ENCODE peak calls at places on chromosomes 7 and 10, in five cellular contexts. A, P, O, Y and Z are unnamed samples.

GRCh38 chr10:3197354-3198003 is 24.9 kb upstream of the PITRM1 start:
- DNase-seq in A (peak; percentile 86), P (peak; percentile 36), O (peak; percentile 78), Y (peak; percentile 91), Z (peak; percentile 34)

GRCh38 chr10:57979986-57980385 is 287.7 kb downstream of the IPMK start:
- DNase-seq in A (no peak), P (no peak), O (no peak), Y (no peak), Z (no peak)

GRCh38 chr10:103838095-103838395 is 17.3 kb downstream of the SH3PXD2A start:
- DNase-seq in A (no peak), P (no peak), O (no peak), Y (no peak), Z (no peak)

GRCh38 chr10:71632200-71632820 is 87.3 kb downstream of the C10orf105 start:
- DNase-seq in A (no peak), P (no peak), O (no peak), Y (no peak), Z (peak; percentile 13)

GRCh38 chr10:63217120-63217605 is 84.0 kb downstream of the NRBF2 start:
- DNase-seq in A (peak; percentile 74), P (peak; percentile 44), O (no peak), Y (no peak), Z (peak; percentile 74)

GRCh38 chr7:38312776-38313175 is 39.3 kb upstream of the TARP start:
- DNase-seq in A (peak; percentile 13), P (no peak), O (no peak), Y (no peak), Z (no peak)

GRCh38 chr10:132615346-132616169 is 78.0 kb downstream of the INPP5A start:
- DNase-seq in A (no peak), P (no peak), O (no peak), Y (peak; percentile 72), Z (no peak)

GRCh38 chr10:36181421-36181820 is 539.3 kb upstream of the FZD8 start:
- DNase-seq in A (peak; percentile 31), P (no peak), O (peak; percentile 19), Y (no peak), Z (no peak)

GRCh38 chr10:21807162-21807561 is 196.4 kb downstream of the DNAJC1 start:
- DNase-seq in A (no peak), P (no peak), O (no peak), Y (no peak), Z (no peak)

GRCh38 chr7:101128040-101128834 is 1.3 kb downstream of the SERPINE1 start:
- DNase-seq in A (peak; percentile 36), P (no peak), O (no peak), Y (no peak), Z (no peak)

GRCh38 chr7:27133409-27134157 is 3.0 kb upstream of the HOXA4 start:
- DNase-seq in A (no peak), P (peak; percentile 94), O (no peak), Y (no peak), Z (no peak)

GRCh38 chr7:27131390-27131819 is 848 bp upstream of the HOXA4 start:
- DNase-seq in A (peak; percentile 37), P (no peak), O (no peak), Y (no peak), Z (no peak)

GRCh38 chr7:27132978-27133377 is 2.4 kb upstream of the HOXA4 start:
- DNase-seq in A (no peak), P (no peak), O (no peak), Y (no peak), Z (no peak)

GRCh38 chr7:27132214-27132613 is 1.7 kb upstream of the HOXA4 start:
- DNase-seq in A (peak; percentile 5), P (no peak), O (no peak), Y (no peak), Z (no peak)

DNA sequence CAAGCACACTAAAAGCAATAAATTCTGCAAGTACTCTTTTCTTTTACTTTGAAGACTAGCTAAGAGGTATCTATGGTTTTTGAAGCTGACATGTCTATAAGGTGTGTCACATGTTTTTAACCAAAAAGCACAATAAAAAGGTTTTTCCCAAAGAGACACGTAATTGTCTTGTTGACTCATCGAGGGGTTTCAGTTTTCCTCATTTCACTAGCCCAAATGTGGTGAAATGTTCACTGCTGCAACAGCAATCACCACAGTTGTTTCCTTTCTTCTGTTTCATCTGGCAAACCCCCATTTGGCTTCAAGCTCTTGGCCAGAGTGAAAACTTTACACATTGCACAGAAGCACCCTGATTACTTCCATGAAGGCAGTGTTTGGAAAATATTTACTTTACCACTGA is 3.8 kb upstream of the HOXA4 start:
- DNase-seq in A (peak; percentile 90), P (peak; percentile 40), O (no peak), Y (no peak), Z (no peak)
- TF ChIP-seq POLR2A in A (no peak), P (no peak), O (no peak), Y (no peak), Z (no peak)

GRCh38 chr10:27504007-27504890 is at the start of gene RAB18:
- DNase-seq in A (peak; percentile 99), P (peak; percentile 91), O (peak; percentile 97), Y (peak; percentile 100), Z (peak; percentile 98)
- TF ChIP-seq POLR2A in A (peak; percentile 95), P (peak; percentile 92), O (peak; percentile 84), Y (peak; percentile 58), Z (peak; percentile 98)

GRCh38 chr10:23408330-23408976 is 30.4 kb upstream of the OTUD1 start:
- DNase-seq in A (no peak), P (no peak), O (no peak), Y (no peak), Z (peak; percentile 7)

GRCh38 chr10:23406409-23406808 is 32.5 kb upstream of the OTUD1 start:
- DNase-seq in A (no peak), P (no peak), O (no peak), Y (no peak), Z (no peak)

GRCh38 chr10:23413629-23414089 is 25.2 kb upstream of the OTUD1 start:
- DNase-seq in A (no peak), P (no peak), O (no peak), Y (no peak), Z (no peak)

GRCh38 chr10:23417254-23417653 is 21.6 kb upstream of the OTUD1 start:
- DNase-seq in A (no peak), P (no peak), O (no peak), Y (no peak), Z (no peak)

GRCh38 chr10:23412223-23412622 is 26.7 kb upstream of the OTUD1 start:
- DNase-seq in A (no peak), P (no peak), O (no peak), Y (no peak), Z (no peak)
- TF ChIP-seq POLR2A in A (no peak), P (no peak), O (no peak), Y (no peak), Z (no peak)

DNA sequence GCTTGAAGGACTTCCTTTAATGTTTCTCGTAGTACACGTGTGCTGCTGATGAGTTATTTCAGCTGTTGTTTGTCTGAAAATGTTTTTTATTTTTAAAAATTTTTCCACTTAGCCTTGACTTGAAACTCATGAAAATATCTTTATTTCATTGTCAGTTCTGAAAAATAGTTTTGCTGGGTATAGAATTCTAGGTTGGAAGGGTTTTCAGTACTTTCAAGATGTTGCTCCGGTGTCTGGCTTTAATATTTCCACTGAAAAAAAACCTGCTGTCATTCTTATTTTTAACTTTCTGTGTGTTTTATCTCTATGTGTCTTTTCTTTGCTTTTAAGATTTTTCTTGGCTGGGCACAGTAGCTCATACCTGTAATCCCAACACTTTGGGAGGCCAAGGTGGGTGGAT is 103.8 kb downstream of the UNCX start:
- DNase-seq in A (no peak), P (no peak), O (no peak), Y (no peak), Z (no peak)
- TF ChIP-seq POLR2A in A (no peak), P (no peak), O (no peak), Y (no peak), Z (no peak)

GRCh38 chr7:138247568-138248328 is 171.5 kb downstream of the AKR1D1 start:
- DNase-seq in A (no peak), P (no peak), O (no peak), Y (no peak), Z (no peak)

GRCh38 chr7:138248609-138249008 is 172.3 kb downstream of the AKR1D1 start:
- DNase-seq in A (no peak), P (no peak), O (no peak), Y (no peak), Z (no peak)

GRCh38 chr7:138246391-138246790 is 170.1 kb downstream of the AKR1D1 start:
- DNase-seq in A (no peak), P (no peak), O (no peak), Y (no peak), Z (no peak)

GRCh38 chr7:138247081-138247480 is 170.8 kb downstream of the AKR1D1 start:
- DNase-seq in A (no peak), P (no peak), O (no peak), Y (no peak), Z (no peak)

DNA sequence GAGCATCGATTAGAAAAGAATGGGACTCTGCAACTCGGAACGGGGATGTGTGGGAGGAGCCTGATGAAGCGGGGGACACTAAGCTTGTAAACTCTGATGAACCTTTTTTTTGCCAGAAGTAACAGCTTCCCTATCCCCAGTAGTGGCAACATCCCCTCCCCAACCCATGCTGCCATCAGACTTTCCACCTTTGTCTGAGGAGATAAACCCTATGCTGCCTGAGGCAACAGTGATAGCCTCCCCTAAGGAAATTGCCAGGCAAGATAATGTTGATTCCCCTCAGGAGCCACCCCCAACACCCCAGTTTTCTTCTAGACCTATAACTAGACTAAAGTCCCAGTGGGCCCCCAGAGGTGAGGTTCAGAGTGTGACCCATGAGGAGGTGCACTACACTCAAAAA is 173.7 kb downstream of the AKR1D1 start:
- DNase-seq in A (no peak), P (no peak), O (no peak), Y (no peak), Z (peak; percentile 14)
- TF ChIP-seq POLR2A in A (no peak), P (no peak), O (no peak), Y (no peak), Z (no peak)